ENCODE peak calls at places on chromosomes 7 and 10, in five cellular contexts. Z is fibroblast of the aortic adventitia; O is activated naive CD4-positive, alpha-beta T cell; M is T-helper 9 cell; G is T-helper 2 cell. F is an unnamed sample.

GRCh38 chr10:86413046-86413728 is 46.6 kb upstream of the GRID1 start:
- DNase-seq in G (no peak), Z (peak), O (no peak), M (no peak), F (no peak)

GRCh38 chr10:58436071-58436470 is 50.9 kb downstream of the TFAM start:
- DNase-seq in G (no peak), Z (no peak), O (no peak), M (no peak), F (no peak)

GRCh38 chr7:135905355-135905754 is 71.8 kb downstream of the MTPN start:
- DNase-seq in Z (no peak), O (no peak), M (no peak), G (no peak), F (no peak)

GRCh38 chr7:107077699-107078516 is 33.4 kb downstream of the PRKAR2B start:
- DNase-seq in Z (no peak), M (no peak), O (no peak), G (no peak), F (no peak)

GRCh38 chr10:26550774-26551526 is 112.8 kb downstream of the APBB1IP start:
- DNase-seq in G (no peak), Z (no peak), O (no peak), M (no peak), F (no peak)

GRCh38 chr7:38744746-38745145 is 113.6 kb upstream of the AMPH start:
- DNase-seq in Z (peak), G (no peak), M (no peak), O (no peak), F (no peak)

GRCh38 chr10:119197921-119198320 is 9.4 kb upstream of the GRK5 start:
- DNase-seq in G (no peak), O (no peak), M (no peak), Z (peak), F (no peak)

GRCh38 chr10:35300063-35300699 is 36.1 kb upstream of the CCNY start:
- DNase-seq in M (no peak), O (no peak), G (no peak), Z (peak), F (peak)

GRCh38 chr10:33240265-33240664 is 94.2 kb downstream of the NRP1 start:
- DNase-seq in O (no peak), Z (no peak), M (no peak), G (no peak), F (no peak)

GRCh38 chr7:158263110-158263963 is 324.3 kb downstream of the PTPRN2 start:
- DNase-seq in Z (no peak), G (no peak), O (no peak), M (no peak), F (no peak)

GRCh38 chr7:101880536-101881443 is 63.4 kb downstream of the CUX1 start:
- DNase-seq in O (no peak), M (no peak), G (no peak), Z (peak), F (no peak)

GRCh38 chr10:79146611-79147130 is 77.9 kb downstream of the ZMIZ1 start:
- DNase-seq in O (no peak), Z (peak), G (no peak), M (peak), F (no peak)

GRCh38 chr7:26305048-26305868 is 13.6 kb downstream of the SNX10 start:
- DNase-seq in Z (no peak), M (no peak), O (no peak), G (no peak), F (no peak)

F was measured in GOT3.